ENCODE peak calls at places on chromosomes 16 and 17, in four cellular contexts. Y, S, U and C are unnamed samples.

GRCh38 chr17:70913086-70913485 is 743.8 kb downstream of the KCNJ2 start:
- DNase-seq in Y (no peak), U (no peak), S (no peak), C (peak; percentile 32)

GRCh38 chr16:79067600-79067999 is 532.9 kb downstream of the MAF start:
- DNase-seq in S (no peak), Y (no peak), U (no peak), C (no peak)

GRCh38 chr16:84131118-84131517 is 13.9 kb downstream of the HSDL1 start:
- DNase-seq in Y (no peak), U (no peak), S (no peak), C (no peak)

GRCh38 chr17:74446551-74447500 is 14.9 kb downstream of the GPRC5C start:
- DNase-seq in S (no peak), U (no peak), Y (no peak), C (no peak)

GRCh38 chr16:82262244-82262643 is 92.2 kb upstream of the MPHOSPH6 start:
- DNase-seq in U (no peak), S (no peak), Y (no peak), C (no peak)

GRCh38 chr16:82562183-82562677 is 64.5 kb upstream of the CDH13 start:
- DNase-seq in Y (no peak), U (no peak), S (no peak), C (no peak)

GRCh38 chr16:8880839-8881510 is 1.2 kb upstream of the LITAFD start:
- DNase-seq in U (no peak), Y (no peak), S (no peak), C (no peak)

GRCh38 chr16:4847774-4848587 is 700 bp downstream of the UBN1 start:
- DNase-seq in Y (peak; percentile 38), U (no peak), S (peak; percentile 57), C (peak; percentile 64)

GRCh38 chr17:66347661-66348604 is 45.5 kb downstream of the PRKCA start:
- DNase-seq in U (no peak), S (no peak), Y (no peak), C (peak; percentile 54)

GRCh38 chr17:17216776-17217175 is 10.6 kb upstream of the PLD6 start:
- DNase-seq in Y (peak; percentile 37), S (no peak), U (no peak), C (no peak)

GRCh38 chr17:56629450-56630187 is 36.1 kb downstream of the NOG start:
- DNase-seq in S (peak; percentile 87), U (peak; percentile 50), Y (peak; percentile 83), C (peak; percentile 37)

GRCh38 chr16:35450648-35451047 is 1991.2 kb downstream of the TP53TG3F start:
- DNase-seq in S (no peak), U (no peak), Y (no peak), C (no peak)

GRCh38 chr17:71849783-71850768 is 270.7 kb upstream of the SOX9 start:
- DNase-seq in S (no peak), U (no peak), Y (no peak), C (no peak)

GRCh38 chr16:12406840-12407690 is 396.6 kb downstream of the CPPED1 start:
- DNase-seq in S (no peak), U (no peak), Y (no peak), C (peak; percentile 46)

GRCh38 chr17:40499551-40500189 is 1.8 kb downstream of the TNS4 start:
- DNase-seq in U (peak; percentile 89), S (peak; percentile 94), Y (peak; percentile 93), C (peak; percentile 60)
- H3K56ac ChIP-seq in U (no peak overlapping the region), S (peak overlapping the region; percentile 91), Y (no peak overlapping the region), C (peak overlapping the region; percentile 39)

DNA sequence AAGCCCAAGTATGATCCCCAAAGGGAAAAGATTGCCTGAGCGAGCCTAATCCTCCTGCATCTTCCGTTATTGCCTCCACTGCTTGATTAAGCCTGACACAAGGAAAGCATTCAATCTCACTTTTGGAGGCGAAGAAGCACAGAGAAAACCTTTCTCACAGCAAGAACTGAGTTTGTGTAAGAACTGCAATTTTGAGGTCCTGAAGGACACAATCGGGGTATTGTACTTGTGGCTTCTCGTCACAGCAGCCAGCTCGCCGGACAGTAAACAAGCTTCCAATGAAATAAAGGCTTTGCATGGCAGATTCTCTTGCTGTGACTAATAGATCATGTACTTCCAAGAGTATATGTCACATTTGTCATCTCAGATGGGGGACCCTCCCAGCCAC is 18.7 kb upstream of the FOXF1 start:
- DNase-seq in Y (no peak), S (no peak), U (no peak), C (no peak)
- H3K56ac ChIP-seq in Y (no peak overlapping the region), S (no peak overlapping the region), U (no peak overlapping the region), C (no peak overlapping the region)

GRCh38 chr16:19874816-19875546 is 9.7 kb downstream of the GPRC5B start:
- DNase-seq in S (no peak), Y (no peak), U (no peak), C (no peak)
- H3K56ac ChIP-seq in S (peak overlapping the region; percentile 36), Y (no peak overlapping the region), U (no peak overlapping the region), C (no peak overlapping the region)

DNA sequence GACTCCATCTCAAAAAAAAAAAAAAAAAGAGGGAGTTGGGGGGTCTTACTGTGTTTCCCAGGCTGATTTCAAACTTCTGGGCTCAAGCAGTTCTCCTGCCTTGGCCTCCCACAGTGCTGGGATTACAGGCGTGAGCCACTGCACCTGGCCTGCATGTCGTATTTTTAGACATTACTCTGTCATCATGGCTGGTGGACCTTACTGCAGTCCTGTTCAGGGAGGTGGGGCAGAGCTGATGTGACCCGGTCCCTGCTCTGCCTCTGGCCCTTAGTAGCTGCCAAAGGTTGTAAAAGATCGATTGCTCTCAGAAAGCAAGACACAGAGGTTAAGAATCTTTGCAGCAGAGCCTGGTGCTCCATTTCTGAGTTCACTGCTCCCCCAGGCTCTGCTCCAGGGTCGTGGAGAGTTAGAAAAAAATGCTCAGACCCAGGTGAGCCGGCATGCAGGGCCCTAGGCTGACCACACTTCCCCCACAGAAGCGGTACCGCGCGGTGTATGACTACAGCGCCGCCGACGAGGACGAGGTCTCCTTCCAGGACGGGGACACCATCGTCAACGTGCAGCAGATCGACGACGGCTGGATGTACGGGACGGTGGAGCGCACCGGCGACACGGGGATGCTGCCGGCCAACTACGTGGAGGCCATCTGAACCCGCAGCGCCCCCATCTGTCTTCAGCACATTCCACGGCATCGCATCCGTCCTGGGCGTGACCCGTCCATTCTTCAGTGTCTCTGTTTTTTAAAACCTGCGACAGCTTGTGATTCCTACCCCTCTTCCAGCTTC is 7.1 kb upstream of the LASP1NB start:
- DNase-seq in U (peak; percentile 62), S (no peak), Y (peak; percentile 77), C (no peak)
- H3K56ac ChIP-seq in U (no peak overlapping the region), S (no peak overlapping the region), Y (no peak overlapping the region), C (no peak overlapping the region)

GRCh38 chr17:62744259-62744658 is 63.9 kb downstream of the MARCHF10 start:
- DNase-seq in U (no peak), Y (peak; percentile 18), S (no peak), C (no peak)
- H3K56ac ChIP-seq in U (no peak overlapping the region), Y (no peak overlapping the region), S (no peak overlapping the region), C (no peak overlapping the region)

GRCh38 chr17:48597775-48598631 is 4.4 kb upstream of the HOXB5 start:
- DNase-seq in S (no peak), Y (no peak), U (no peak), C (peak; percentile 88)

GRCh38 chr17:48598727-48599126 is 5.1 kb upstream of the HOXB5 start:
- DNase-seq in S (no peak), Y (no peak), U (no peak), C (no peak)

GRCh38 chr17:48596735-48597491 is 3.3 kb upstream of the HOXB5 start:
- DNase-seq in Y (peak; percentile 75), S (no peak), U (no peak), C (peak; percentile 89)

GRCh38 chr17:48596000-48596734 is 2.6 kb upstream of the HOXB5 start:
- DNase-seq in Y (no peak), U (no peak), S (no peak), C (peak; percentile 53)

DNA sequence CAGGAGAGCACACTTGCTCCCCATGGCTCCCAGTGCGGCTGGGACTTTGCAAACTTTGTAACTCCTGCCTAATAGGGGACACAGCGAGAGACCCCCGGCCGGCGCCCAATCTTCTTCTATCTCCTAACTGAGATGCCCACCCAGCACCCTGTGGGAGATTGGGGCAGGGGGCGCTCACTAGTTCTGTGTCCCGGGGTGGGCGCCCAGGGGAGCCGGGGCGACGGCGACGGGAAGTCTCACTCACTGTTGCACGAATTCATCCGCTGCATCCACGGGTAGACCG is 3.9 kb upstream of the HOXB5 start:
- DNase-seq in Y (no peak), U (no peak), S (no peak), C (no peak)
- H3K56ac ChIP-seq in Y (no peak overlapping the region), U (no peak overlapping the region), S (peak overlapping the region; percentile 30), C (peak overlapping the region; percentile 53)

DNA sequence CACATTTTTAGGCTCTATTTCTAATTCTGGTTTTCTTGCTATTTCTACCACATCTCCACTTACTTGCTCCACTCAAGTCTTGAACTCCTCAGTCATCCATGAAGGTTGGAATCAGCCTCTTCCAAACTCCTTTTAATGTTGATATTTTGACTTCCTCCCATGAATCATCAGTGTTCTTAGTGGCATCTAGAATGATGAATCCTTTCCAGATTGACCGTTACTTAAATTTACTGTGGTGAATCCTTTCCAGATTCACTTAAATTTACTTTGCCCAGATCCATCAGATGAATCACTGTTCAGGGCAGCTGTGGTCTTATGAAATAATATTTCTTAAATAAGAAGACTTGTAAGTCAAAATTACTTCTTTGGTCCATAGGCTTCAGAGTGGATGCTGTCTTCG is 32.4 kb downstream of the CLTC start:
- DNase-seq in U (no peak), Y (no peak), S (no peak), C (peak; percentile 88)
- H3K56ac ChIP-seq in U (no peak overlapping the region), Y (no peak overlapping the region), S (no peak overlapping the region), C (no peak overlapping the region)

GRCh38 chr16:10664720-10665126 is 30.0 kb downstream of the TEKT5 start:
- DNase-seq in Y (no peak), U (no peak), S (no peak), C (no peak)

GRCh38 chr16:10665166-10665565 is 29.6 kb downstream of the TEKT5 start:
- DNase-seq in Y (no peak), U (no peak), S (no peak), C (no peak)

GRCh38 chr16:10668322-10669045 is 26.2 kb downstream of the TEKT5 start:
- DNase-seq in U (peak; percentile 57), Y (peak; percentile 77), S (peak; percentile 62), C (peak; percentile 10)

GRCh38 chr16:10669791-10670190 is 24.9 kb downstream of the TEKT5 start:
- DNase-seq in Y (no peak), S (no peak), U (no peak), C (no peak)

DNA sequence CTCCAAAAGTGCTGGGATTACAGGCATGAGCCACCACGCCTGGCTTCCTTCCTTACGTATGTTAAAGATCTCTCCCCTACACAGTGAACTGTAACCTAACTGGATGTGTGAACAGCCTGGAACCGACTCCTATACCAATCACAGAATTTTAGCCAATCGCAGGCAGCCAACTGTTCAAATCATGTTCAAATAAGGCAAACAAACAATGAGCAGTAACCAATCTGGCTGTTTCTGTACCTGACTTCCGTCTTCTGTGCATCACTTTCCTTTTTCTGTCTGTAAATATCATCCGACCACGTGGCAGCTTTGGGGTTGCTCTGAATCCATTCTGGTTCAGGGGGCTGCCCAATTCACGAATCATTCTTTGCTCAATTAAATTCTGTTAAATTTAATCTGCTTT is 27.5 kb downstream of the TEKT5 start:
- DNase-seq in U (no peak), Y (no peak), S (no peak), C (no peak)
- H3K56ac ChIP-seq in U (no peak overlapping the region), Y (no peak overlapping the region), S (no peak overlapping the region), C (no peak overlapping the region)

GRCh38 chr16:7492122-7492521 is 159.5 kb downstream of the RBFOX1 start:
- DNase-seq in Y (no peak), U (no peak), S (peak; percentile 23), C (no peak)
- H3K56ac ChIP-seq in Y (no peak overlapping the region), U (no peak overlapping the region), S (no peak overlapping the region), C (no peak overlapping the region)

GRCh38 chr16:52035406-52035805 is 511.5 kb downstream of the TOX3 start:
- DNase-seq in U (no peak), Y (no peak), S (no peak), C (no peak)
- H3K56ac ChIP-seq in U (no peak overlapping the region), Y (no peak overlapping the region), S (no peak overlapping the region), C (no peak overlapping the region)